ENCODE peak calls at places on chromosomes 11 and 22, in ten cellular contexts. One of them, this sample, is unnamed.

GRCh38 chr11:78910322-78910721 is 335.7 kb upstream of the NARS2 start:
- DNase-seq in GM20000: no peak
- DNase-seq in CD4-positive, alpha-beta T cell: no peak
- DNase-seq in mesothelial cell of epicardium: no peak
- DNase-seq in kidney: no peak
- DNase-seq in activated B cell treated with CpG ODN at 0.5 μM for 24 hours: no peak
- DNase-seq in adrenal gland: no peak
- DNase-seq in fibroblast of pulmonary artery: no peak
- DNase-seq in fibroblast of the aortic adventitia: no peak
- DNase-seq in chondrocyte: no peak
- DNase-seq in this sample: no peak

GRCh38 chr22:22855617-22856308 is 31.9 kb upstream of the IGLL5 start:
- DNase-seq in chondrocyte: no peak
- DNase-seq in GM20000: peak; percentile 61
- DNase-seq in CD4-positive, alpha-beta T cell: peak; percentile 16
- DNase-seq in adrenal gland: no peak
- DNase-seq in mesothelial cell of epicardium: no peak
- DNase-seq in kidney: no peak
- DNase-seq in fibroblast of the aortic adventitia: no peak
- DNase-seq in fibroblast of pulmonary artery: peak; percentile 21
- DNase-seq in activated B cell treated with CpG ODN at 0.5 μM for 24 hours: peak; percentile 53
- DNase-seq in this sample: no peak

GRCh38 chr11:113549611-113550061 is 74.4 kb upstream of the DRD2 start:
- DNase-seq in kidney: no peak
- DNase-seq in activated B cell treated with CpG ODN at 0.5 μM for 24 hours: no peak
- DNase-seq in chondrocyte: no peak
- DNase-seq in fibroblast of pulmonary artery: no peak
- DNase-seq in GM20000: no peak
- DNase-seq in CD4-positive, alpha-beta T cell: no peak
- DNase-seq in adrenal gland: no peak
- DNase-seq in mesothelial cell of epicardium: no peak
- DNase-seq in fibroblast of the aortic adventitia: no peak
- DNase-seq in this sample: no peak

GRCh38 chr11:67410369-67410831 is 5.1 kb upstream of the CARNS1 start:
- DNase-seq in GM20000: no peak
- DNase-seq in fibroblast of pulmonary artery: no peak
- DNase-seq in fibroblast of the aortic adventitia: no peak
- DNase-seq in activated B cell treated with CpG ODN at 0.5 μM for 24 hours: no peak
- DNase-seq in mesothelial cell of epicardium: no peak
- DNase-seq in kidney: no peak
- DNase-seq in CD4-positive, alpha-beta T cell: no peak
- DNase-seq in adrenal gland: no peak
- DNase-seq in chondrocyte: no peak
- DNase-seq in this sample: no peak

GRCh38 chr11:32433249-32434115 is 1.9 kb downstream of the WT1 start:
- DNase-seq in kidney: no peak
- DNase-seq in CD4-positive, alpha-beta T cell: no peak
- DNase-seq in activated B cell treated with CpG ODN at 0.5 μM for 24 hours: no peak
- DNase-seq in fibroblast of the aortic adventitia: no peak
- DNase-seq in fibroblast of pulmonary artery: no peak
- DNase-seq in mesothelial cell of epicardium: no peak
- DNase-seq in adrenal gland: no peak
- DNase-seq in chondrocyte: no peak
- DNase-seq in GM20000: peak; percentile 26
- DNase-seq in this sample: no peak

GRCh38 chr11:125743681-125744080 is 2.4 kb upstream of the PATE1 start:
- DNase-seq in fibroblast of the aortic adventitia: no peak
- DNase-seq in kidney: no peak
- DNase-seq in activated B cell treated with CpG ODN at 0.5 μM for 24 hours: no peak
- DNase-seq in adrenal gland: no peak
- DNase-seq in CD4-positive, alpha-beta T cell: no peak
- DNase-seq in mesothelial cell of epicardium: no peak
- DNase-seq in chondrocyte: no peak
- DNase-seq in fibroblast of pulmonary artery: no peak
- DNase-seq in GM20000: no peak
- DNase-seq in this sample: no peak

GRCh38 chr11:105553015-105553414 is 56.9 kb upstream of the GRIA4 start:
- DNase-seq in chondrocyte: no peak
- DNase-seq in kidney: no peak
- DNase-seq in fibroblast of the aortic adventitia: peak; percentile 2
- DNase-seq in mesothelial cell of epicardium: no peak
- DNase-seq in adrenal gland: no peak
- DNase-seq in activated B cell treated with CpG ODN at 0.5 μM for 24 hours: no peak
- DNase-seq in CD4-positive, alpha-beta T cell: no peak
- DNase-seq in GM20000: no peak
- DNase-seq in fibroblast of pulmonary artery: peak; percentile 9
- DNase-seq in this sample: no peak

GRCh38 chr11:440065-441042 is 1.5 kb downstream of the ANO9 start:
- DNase-seq in CD4-positive, alpha-beta T cell: no peak
- DNase-seq in adrenal gland: peak; percentile 42
- DNase-seq in chondrocyte: no peak
- DNase-seq in kidney: peak; percentile 64
- DNase-seq in fibroblast of pulmonary artery: peak; percentile 45
- DNase-seq in fibroblast of the aortic adventitia: peak; percentile 25
- DNase-seq in activated B cell treated with CpG ODN at 0.5 μM for 24 hours: no peak
- DNase-seq in mesothelial cell of epicardium: no peak
- DNase-seq in GM20000: peak; percentile 59
- DNase-seq in this sample: no peak

GRCh38 chr11:117219001-117219400 is 12.9 kb downstream of the PCSK7 start:
- DNase-seq in fibroblast of the aortic adventitia: no peak
- DNase-seq in GM20000: no peak
- DNase-seq in mesothelial cell of epicardium: no peak
- DNase-seq in chondrocyte: peak; percentile 60
- DNase-seq in adrenal gland: no peak
- DNase-seq in activated B cell treated with CpG ODN at 0.5 μM for 24 hours: no peak
- DNase-seq in CD4-positive, alpha-beta T cell: no peak
- DNase-seq in kidney: peak; percentile 47
- DNase-seq in fibroblast of pulmonary artery: no peak
- DNase-seq in this sample: peak; percentile 75

GRCh38 chr22:46456818-46457163 is 80.6 kb downstream of the CELSR1 start:
- DNase-seq in fibroblast of the aortic adventitia: no peak
- DNase-seq in fibroblast of pulmonary artery: no peak
- DNase-seq in kidney: peak; percentile 47
- DNase-seq in GM20000: no peak
- DNase-seq in chondrocyte: no peak
- DNase-seq in adrenal gland: no peak
- DNase-seq in activated B cell treated with CpG ODN at 0.5 μM for 24 hours: no peak
- DNase-seq in mesothelial cell of epicardium: no peak
- DNase-seq in CD4-positive, alpha-beta T cell: no peak
- DNase-seq in this sample: no peak
- TF ChIP-seq CTCF in fibroblast of the aortic adventitia: no peak
- TF ChIP-seq CTCF in fibroblast of pulmonary artery: no peak
- TF ChIP-seq CTCF in kidney: no peak
- TF ChIP-seq CTCF in GM20000: no peak
- TF ChIP-seq CTCF in chondrocyte: no peak
- TF ChIP-seq CTCF in adrenal gland: no peak
- TF ChIP-seq CTCF in activated B cell treated with CpG ODN at 0.5 μM for 24 hours: no peak
- TF ChIP-seq CTCF in mesothelial cell of epicardium: no peak
- TF ChIP-seq CTCF in CD4-positive, alpha-beta T cell: no peak
- TF ChIP-seq CTCF in this sample: no peak

GRCh38 chr11:76610371-76610770 is 60.2 kb downstream of the LRRC32 start:
- DNase-seq in fibroblast of pulmonary artery: no peak
- DNase-seq in chondrocyte: no peak
- DNase-seq in activated B cell treated with CpG ODN at 0.5 μM for 24 hours: no peak
- DNase-seq in CD4-positive, alpha-beta T cell: no peak
- DNase-seq in GM20000: no peak
- DNase-seq in mesothelial cell of epicardium: no peak
- DNase-seq in kidney: no peak
- DNase-seq in fibroblast of the aortic adventitia: no peak
- DNase-seq in adrenal gland: no peak
- DNase-seq in this sample: no peak

GRCh38 chr11:76612226-76612625 is 58.3 kb downstream of the LRRC32 start:
- DNase-seq in activated B cell treated with CpG ODN at 0.5 μM for 24 hours: no peak
- DNase-seq in kidney: no peak
- DNase-seq in fibroblast of pulmonary artery: no peak
- DNase-seq in chondrocyte: no peak
- DNase-seq in CD4-positive, alpha-beta T cell: no peak
- DNase-seq in GM20000: no peak
- DNase-seq in adrenal gland: no peak
- DNase-seq in mesothelial cell of epicardium: no peak
- DNase-seq in fibroblast of the aortic adventitia: no peak
- DNase-seq in this sample: peak; percentile 63

GRCh38 chr11:76609736-76610370 is 60.7 kb downstream of the LRRC32 start:
- DNase-seq in kidney: no peak
- DNase-seq in chondrocyte: no peak
- DNase-seq in fibroblast of pulmonary artery: no peak
- DNase-seq in fibroblast of the aortic adventitia: no peak
- DNase-seq in GM20000: no peak
- DNase-seq in adrenal gland: no peak
- DNase-seq in activated B cell treated with CpG ODN at 0.5 μM for 24 hours: no peak
- DNase-seq in mesothelial cell of epicardium: no peak
- DNase-seq in CD4-positive, alpha-beta T cell: no peak
- DNase-seq in this sample: no peak

GRCh38 chr11:76613901-76614300 is 56.6 kb downstream of the LRRC32 start:
- DNase-seq in activated B cell treated with CpG ODN at 0.5 μM for 24 hours: peak; percentile 9
- DNase-seq in kidney: no peak
- DNase-seq in chondrocyte: no peak
- DNase-seq in mesothelial cell of epicardium: no peak
- DNase-seq in fibroblast of the aortic adventitia: no peak
- DNase-seq in CD4-positive, alpha-beta T cell: no peak
- DNase-seq in fibroblast of pulmonary artery: no peak
- DNase-seq in GM20000: no peak
- DNase-seq in adrenal gland: no peak
- DNase-seq in this sample: peak; percentile 68

GRCh38 chr11:76610871-76611475 is 59.6 kb downstream of the LRRC32 start:
- DNase-seq in CD4-positive, alpha-beta T cell: no peak
- DNase-seq in fibroblast of the aortic adventitia: no peak
- DNase-seq in GM20000: no peak
- DNase-seq in mesothelial cell of epicardium: no peak
- DNase-seq in adrenal gland: no peak
- DNase-seq in chondrocyte: no peak
- DNase-seq in kidney: no peak
- DNase-seq in activated B cell treated with CpG ODN at 0.5 μM for 24 hours: no peak
- DNase-seq in fibroblast of pulmonary artery: no peak
- DNase-seq in this sample: no peak
- TF ChIP-seq CTCF in CD4-positive, alpha-beta T cell: no peak
- TF ChIP-seq CTCF in fibroblast of the aortic adventitia: no peak
- TF ChIP-seq CTCF in GM20000: no peak
- TF ChIP-seq CTCF in mesothelial cell of epicardium: no peak
- TF ChIP-seq CTCF in adrenal gland: no peak
- TF ChIP-seq CTCF in chondrocyte: peak; percentile 38
- TF ChIP-seq CTCF in kidney: no peak
- TF ChIP-seq CTCF in activated B cell treated with CpG ODN at 0.5 μM for 24 hours: no peak
- TF ChIP-seq CTCF in fibroblast of pulmonary artery: no peak
- TF ChIP-seq CTCF in this sample: no peak

DNA sequence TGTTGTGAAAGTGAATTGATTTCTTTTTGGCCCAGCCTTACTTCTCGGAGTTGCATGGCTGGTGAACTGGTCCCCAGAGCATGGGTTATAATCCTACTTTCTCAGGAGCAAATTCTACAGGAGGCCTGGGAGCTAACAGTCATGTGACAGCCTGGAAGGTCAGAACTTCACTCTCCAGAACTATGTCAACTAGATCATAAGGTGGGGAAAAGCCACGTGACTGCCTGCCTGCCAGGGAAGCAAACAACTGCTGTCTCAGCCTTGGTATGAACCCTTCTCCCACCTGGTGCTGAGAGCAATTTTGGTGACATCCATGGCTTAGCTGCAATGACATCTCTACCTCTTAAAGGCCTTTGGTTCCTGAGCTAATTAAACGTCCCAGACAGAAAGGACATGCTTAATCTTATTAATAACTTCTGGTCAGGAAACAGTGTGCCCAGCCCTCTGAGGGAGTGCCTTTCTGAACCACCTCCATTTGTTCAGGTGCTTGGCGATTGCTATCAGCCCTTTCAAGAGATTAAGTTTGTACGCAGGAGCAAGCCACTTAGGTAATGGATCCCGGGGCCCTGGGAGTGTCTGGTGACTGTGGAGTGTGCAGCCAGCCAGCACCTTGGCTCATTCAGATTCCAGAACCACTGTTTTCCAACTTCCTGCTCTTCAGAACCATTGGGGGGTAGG is 1.4 kb upstream of the CREB3L1 start:
- DNase-seq in activated B cell treated with CpG ODN at 0.5 μM for 24 hours: no peak
- DNase-seq in kidney: peak; percentile 35
- DNase-seq in fibroblast of the aortic adventitia: no peak
- DNase-seq in CD4-positive, alpha-beta T cell: no peak
- DNase-seq in mesothelial cell of epicardium: no peak
- DNase-seq in fibroblast of pulmonary artery: no peak
- DNase-seq in adrenal gland: peak; percentile 46
- DNase-seq in chondrocyte: no peak
- DNase-seq in GM20000: no peak
- DNase-seq in this sample: no peak
- TF ChIP-seq CTCF in activated B cell treated with CpG ODN at 0.5 μM for 24 hours: no peak
- TF ChIP-seq CTCF in kidney: no peak
- TF ChIP-seq CTCF in fibroblast of the aortic adventitia: no peak
- TF ChIP-seq CTCF in CD4-positive, alpha-beta T cell: no peak
- TF ChIP-seq CTCF in mesothelial cell of epicardium: no peak
- TF ChIP-seq CTCF in fibroblast of pulmonary artery: no peak
- TF ChIP-seq CTCF in adrenal gland: no peak
- TF ChIP-seq CTCF in chondrocyte: no peak
- TF ChIP-seq CTCF in GM20000: no peak
- TF ChIP-seq CTCF in this sample: no peak

GRCh38 chr22:20412474-20413216 is 18.7 kb downstream of the ZNF74 start:
- DNase-seq in kidney: no peak
- DNase-seq in adrenal gland: no peak
- DNase-seq in fibroblast of pulmonary artery: no peak
- DNase-seq in mesothelial cell of epicardium: no peak
- DNase-seq in CD4-positive, alpha-beta T cell: no peak
- DNase-seq in fibroblast of the aortic adventitia: no peak
- DNase-seq in GM20000: no peak
- DNase-seq in activated B cell treated with CpG ODN at 0.5 μM for 24 hours: no peak
- DNase-seq in chondrocyte: peak; percentile 27
- DNase-seq in this sample: no peak

GRCh38 chr22:20414450-20414849 is 20.5 kb downstream of the ZNF74 start:
- DNase-seq in adrenal gland: no peak
- DNase-seq in CD4-positive, alpha-beta T cell: no peak
- DNase-seq in GM20000: no peak
- DNase-seq in fibroblast of pulmonary artery: no peak
- DNase-seq in fibroblast of the aortic adventitia: no peak
- DNase-seq in mesothelial cell of epicardium: no peak
- DNase-seq in kidney: no peak
- DNase-seq in chondrocyte: no peak
- DNase-seq in activated B cell treated with CpG ODN at 0.5 μM for 24 hours: no peak
- DNase-seq in this sample: no peak

GRCh38 chr22:20418211-20418788 is 19.3 kb downstream of the SCARF2 start:
- DNase-seq in GM20000: peak; percentile 86
- DNase-seq in activated B cell treated with CpG ODN at 0.5 μM for 24 hours: peak; percentile 66
- DNase-seq in CD4-positive, alpha-beta T cell: peak; percentile 68
- DNase-seq in kidney: peak; percentile 95
- DNase-seq in mesothelial cell of epicardium: peak; percentile 82
- DNase-seq in chondrocyte: peak; percentile 87
- DNase-seq in adrenal gland: peak; percentile 84
- DNase-seq in fibroblast of the aortic adventitia: peak; percentile 87
- DNase-seq in fibroblast of pulmonary artery: peak; percentile 89
- DNase-seq in this sample: peak; percentile 88

GRCh38 chr22:20413217-20414058 is 19.5 kb downstream of the ZNF74 start:
- DNase-seq in chondrocyte: peak; percentile 36
- DNase-seq in adrenal gland: no peak
- DNase-seq in fibroblast of the aortic adventitia: no peak
- DNase-seq in kidney: no peak
- DNase-seq in fibroblast of pulmonary artery: no peak
- DNase-seq in mesothelial cell of epicardium: no peak
- DNase-seq in GM20000: no peak
- DNase-seq in activated B cell treated with CpG ODN at 0.5 μM for 24 hours: no peak
- DNase-seq in CD4-positive, alpha-beta T cell: no peak
- DNase-seq in this sample: no peak

DNA sequence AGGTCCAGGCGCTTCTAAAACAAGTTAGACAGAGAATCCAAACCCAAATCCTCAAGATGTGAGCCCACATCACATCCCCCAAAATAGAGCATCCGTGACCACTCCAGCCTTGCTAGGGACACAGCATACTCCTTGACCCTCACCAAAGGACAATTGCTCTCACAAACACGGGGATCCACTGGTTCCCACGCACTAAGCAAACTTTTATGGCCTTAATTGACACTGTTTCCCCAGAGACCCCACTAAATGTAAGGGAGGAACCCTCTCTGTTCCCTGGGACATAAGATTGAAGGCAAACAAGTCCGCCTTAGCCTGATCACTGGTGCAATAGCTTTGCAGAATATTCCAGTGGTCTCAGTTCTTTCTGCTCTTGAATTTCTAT is 20.1 kb downstream of the ZNF74 start:
- DNase-seq in activated B cell treated with CpG ODN at 0.5 μM for 24 hours: no peak
- DNase-seq in chondrocyte: no peak
- DNase-seq in kidney: no peak
- DNase-seq in mesothelial cell of epicardium: no peak
- DNase-seq in adrenal gland: no peak
- DNase-seq in fibroblast of the aortic adventitia: no peak
- DNase-seq in CD4-positive, alpha-beta T cell: no peak
- DNase-seq in GM20000: no peak
- DNase-seq in fibroblast of pulmonary artery: no peak
- DNase-seq in this sample: no peak
- TF ChIP-seq CTCF in activated B cell treated with CpG ODN at 0.5 μM for 24 hours: no peak
- TF ChIP-seq CTCF in chondrocyte: no peak
- TF ChIP-seq CTCF in kidney: no peak
- TF ChIP-seq CTCF in mesothelial cell of epicardium: no peak
- TF ChIP-seq CTCF in adrenal gland: no peak
- TF ChIP-seq CTCF in fibroblast of the aortic adventitia: no peak
- TF ChIP-seq CTCF in CD4-positive, alpha-beta T cell: no peak
- TF ChIP-seq CTCF in GM20000: no peak
- TF ChIP-seq CTCF in fibroblast of pulmonary artery: no peak
- TF ChIP-seq CTCF in this sample: no peak

This sample was measured in coronary artery.